ENCODE peak calls at places on chromosomes 13 and 19, in nine cellular contexts. N is kidney epithelial cell, A is OCI-LY7, E is choroid plexus epithelial cell, U is aorta, L is breast epithelium, K is suprapubic skin, M is neuronal stem cell, Q is endothelial cell of umbilical vein. T is an unnamed sample.

GRCh38 chr13:73040968-73041580 is 17.7 kb upstream of the KLF5 start:
- DNase-seq in N (no peak), A (no peak), E (no peak), U (no peak), L (no peak), K (no peak), M (no peak), Q (no peak), T (no peak)

GRCh38 chr19:45754323-45754722 is 14.7 kb downstream of the SIX5 start:
- DNase-seq in N (no peak), A (no peak), E (no peak), U (no peak), L (no peak), K (no peak), M (no peak), Q (no peak), T (no peak)

GRCh38 chr19:50181121-50181520 is 18.0 kb upstream of the IZUMO2 start:
- DNase-seq in N (no peak), A (no peak), E (no peak), U (no peak), L (no peak), K (no peak), M (no peak), Q (no peak), T (no peak)

GRCh38 chr19:6260912-6261636 is 18.7 kb downstream of the MLLT1 start:
- DNase-seq in N (no peak), A (peak), E (peak), U (peak), L (no peak), K (no peak), M (no peak), Q (peak), T (peak)

GRCh38 chr13:61406275-61406674 is 9.4 kb downstream of the PCDH20 start:
- DNase-seq in N (no peak), A (no peak), E (no peak), U (no peak), L (no peak), K (no peak), M (no peak), Q (no peak), T (no peak)

GRCh38 chr13:80448725-80449124 is 107.8 kb upstream of the SPRY2 start:
- DNase-seq in N (no peak), A (no peak), E (no peak), U (no peak), L (no peak), K (no peak), M (no peak), Q (no peak), T (no peak)

GRCh38 chr13:85529216-85529590 is 270.0 kb downstream of the SLITRK6 start:
- DNase-seq in N (no peak), A (no peak), E (no peak), U (no peak), L (no peak), K (no peak), M (no peak), Q (no peak), T (peak)

GRCh38 chr19:42332059-42332458 is 6.6 kb downstream of the MEGF8 start:
- DNase-seq in N (no peak), A (no peak), E (no peak), U (no peak), L (no peak), K (no peak), M (no peak), Q (no peak), T (no peak)

GRCh38 chr19:11673608-11674041 is 65.1 kb downstream of the ZNF823 start:
- DNase-seq in N (no peak), A (peak), E (peak), U (peak), L (peak), K (no peak), M (peak), Q (peak), T (peak)

DNA sequence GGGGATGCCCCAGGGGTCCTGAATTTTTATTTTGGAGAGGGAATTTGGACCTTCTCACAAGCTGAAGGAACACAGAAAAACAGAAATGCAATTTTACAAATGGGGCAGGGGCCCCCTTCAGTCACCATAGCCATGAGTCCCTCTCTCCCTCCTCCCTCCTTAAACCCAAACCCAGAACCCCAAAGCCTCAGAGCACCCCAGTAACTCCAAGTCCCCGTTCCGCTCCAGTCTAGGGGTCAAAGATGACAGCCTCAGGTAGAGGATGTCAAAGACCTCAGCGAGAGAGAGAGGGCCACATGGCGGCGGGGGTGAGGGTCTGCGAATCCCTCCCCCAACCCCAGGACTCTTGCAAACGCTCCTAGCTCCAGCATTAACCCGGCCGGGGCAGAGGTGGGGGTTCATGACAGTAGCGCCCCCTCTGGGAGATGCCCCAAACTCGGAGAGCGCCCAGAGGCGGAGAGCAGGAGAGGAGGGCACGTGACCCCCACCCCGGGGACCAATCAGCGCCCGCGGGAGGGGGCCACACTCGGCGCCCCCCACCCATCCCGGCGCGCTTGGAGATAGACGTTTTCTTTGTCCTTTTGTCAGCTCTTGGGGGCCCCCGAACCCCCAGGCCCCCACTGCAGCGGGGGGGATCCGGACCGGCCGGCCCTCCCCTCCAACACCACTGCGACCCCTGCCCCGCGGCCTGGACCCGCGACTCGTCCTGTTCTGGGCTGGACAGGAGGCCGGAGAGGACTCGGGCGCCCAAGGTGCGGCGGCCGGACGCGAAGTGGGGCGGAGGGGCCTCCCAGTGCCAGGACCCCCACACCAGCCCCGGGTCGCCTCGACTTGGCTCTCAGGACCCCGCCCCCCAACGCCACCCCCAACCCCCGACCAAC is 20.8 kb upstream of the SEMA6B start:
- DNase-seq in N (no peak), A (no peak), E (no peak), U (no peak), L (no peak), K (no peak), M (no peak), Q (no peak), T (no peak)
- H3K4me3 ChIP-seq in N (peak), A (no peak), E (peak), U (no peak), L (peak), K (peak), M (peak), Q (peak), T (no peak)

DNA sequence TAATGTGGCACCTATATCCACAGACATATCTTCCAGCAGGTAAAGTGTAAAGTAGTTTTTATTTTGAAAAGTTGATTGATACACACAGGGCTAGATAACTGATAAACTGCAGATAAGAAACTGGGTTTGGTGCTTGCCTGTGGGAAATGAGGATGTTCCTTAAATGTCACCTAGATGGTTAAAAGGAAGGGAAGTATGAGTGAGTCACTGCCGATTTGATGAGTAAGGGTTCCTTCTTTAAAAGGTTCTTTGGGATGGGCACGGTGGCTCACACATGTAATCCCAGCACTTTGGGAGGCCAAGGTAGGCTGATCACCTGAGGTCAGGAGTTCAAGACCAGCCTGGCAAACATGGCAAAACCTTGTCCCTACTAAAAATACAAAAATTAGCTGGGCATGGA is 73.8 kb upstream of the FRY start:
- DNase-seq in N (no peak), A (no peak), E (no peak), U (no peak), L (no peak), K (no peak), M (no peak), Q (no peak), T (peak)
- H3K4me3 ChIP-seq in N (no peak), A (no peak), E (no peak), U (no peak), L (no peak), K (no peak), M (no peak), Q (no peak), T (no peak)

GRCh38 chr19:36142046-36142445 is 2.2 kb downstream of the CAPNS1 start:
- DNase-seq in N (no peak), A (no peak), E (no peak), U (no peak), L (no peak), K (no peak), M (no peak), Q (no peak), T (no peak)

GRCh38 chr19:36139120-36139472 is 770 bp upstream of the CAPNS1 start:
- DNase-seq in N (no peak), A (no peak), E (no peak), U (no peak), L (no peak), K (no peak), M (no peak), Q (no peak), T (no peak)

GRCh38 chr19:36139473-36140288 is at the start of gene CAPNS1:
- DNase-seq in N (peak), A (peak), E (peak), U (peak), L (peak), K (peak), M (peak), Q (peak), T (peak)

GRCh38 chr19:36141039-36141914 is 1.4 kb downstream of the CAPNS1 start:
- DNase-seq in N (no peak), A (peak), E (peak), U (peak), L (peak), K (peak), M (peak), Q (peak), T (peak)

DNA sequence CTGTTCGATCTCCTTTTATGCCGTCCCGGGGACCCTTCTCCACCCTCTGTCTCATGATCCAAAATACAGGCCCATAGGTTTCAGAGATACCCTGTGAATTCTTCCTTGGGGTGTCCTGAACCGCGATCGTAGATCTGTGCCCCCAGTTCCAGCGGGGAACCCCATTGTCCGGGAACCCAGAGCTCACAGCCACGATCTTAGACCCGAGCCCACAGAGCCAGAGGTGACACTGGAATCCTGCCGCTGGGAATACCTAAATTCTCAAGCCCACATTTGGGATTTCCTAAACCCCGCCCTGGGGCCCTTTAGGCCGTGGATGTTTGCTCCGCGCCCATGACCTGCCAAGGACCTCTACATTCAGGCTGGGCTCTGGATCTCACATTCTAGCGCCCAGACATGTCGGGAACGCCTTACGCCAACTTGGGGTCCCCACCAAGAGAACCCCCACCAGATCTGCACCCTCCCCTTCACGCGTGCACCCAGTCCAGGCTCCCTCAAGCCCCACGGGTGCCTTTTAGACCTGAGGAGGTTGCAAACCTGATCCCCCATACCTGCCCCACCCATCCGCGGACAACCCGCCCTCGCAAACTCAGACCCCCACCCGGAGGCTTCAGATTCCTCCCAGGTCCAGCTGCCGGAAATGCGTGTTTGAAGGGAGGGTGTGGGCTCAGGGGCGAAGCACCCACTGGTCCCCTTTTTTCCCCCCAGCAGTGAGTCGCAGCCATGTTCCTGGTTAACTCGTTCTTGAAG is 598 bp downstream of the CAPNS1 start:
- DNase-seq in N (no peak), A (peak), E (peak), U (peak), L (peak), K (peak), M (peak), Q (peak), T (peak)
- H3K4me3 ChIP-seq in N (peak), A (peak), E (peak), U (peak), L (peak), K (peak), M (peak), Q (peak), T (peak)

GRCh38 chr19:53789708-53790678 is 34.1 kb downstream of the NLRP12 start:
- DNase-seq in N (no peak), A (no peak), E (no peak), U (no peak), L (no peak), K (no peak), M (no peak), Q (no peak), T (no peak)

GRCh38 chr19:53795019-53795418 is 29.1 kb downstream of the NLRP12 start:
- DNase-seq in N (no peak), A (no peak), E (no peak), U (no peak), L (no peak), K (no peak), M (no peak), Q (no peak), T (no peak)

DNA sequence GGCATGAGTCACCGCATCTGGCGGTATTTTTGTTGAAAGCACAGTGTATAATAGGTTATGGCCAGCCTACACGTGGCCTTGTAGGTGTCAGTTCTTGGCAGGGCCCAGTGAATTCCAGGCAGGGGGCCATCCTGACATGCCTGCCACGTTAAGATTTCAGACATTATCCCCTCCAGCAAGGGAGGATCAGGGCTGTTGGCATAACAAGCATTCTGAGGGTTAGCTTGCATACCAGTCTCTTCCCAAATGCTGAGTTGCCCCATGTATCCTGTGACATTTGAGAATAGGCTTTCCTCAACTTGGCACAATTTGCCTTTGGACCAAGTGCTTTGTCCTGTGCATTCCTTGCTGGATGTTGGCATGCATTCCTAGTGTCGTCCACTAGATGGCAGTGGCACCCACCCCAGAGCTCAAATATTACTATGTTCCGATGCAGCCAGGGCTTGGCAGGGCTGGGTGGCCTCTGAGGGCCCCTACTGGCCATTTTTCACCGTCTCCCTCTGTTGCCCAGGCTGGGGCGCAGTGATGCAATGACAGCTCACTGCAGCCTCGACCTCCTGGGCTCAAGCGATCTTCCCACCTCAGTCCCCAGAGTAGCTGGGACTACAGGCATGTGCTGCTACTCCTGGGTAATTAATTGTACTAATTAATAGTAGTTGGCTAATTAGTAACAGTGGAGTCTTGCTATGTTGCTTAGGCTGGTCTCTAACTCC is 31.2 kb downstream of the NLRP12 start:
- DNase-seq in N (peak), A (peak), E (peak), U (peak), L (peak), K (peak), M (peak), Q (peak), T (peak)
- H3K4me3 ChIP-seq in N (no peak), A (no peak), E (no peak), U (no peak), L (no peak), K (no peak), M (no peak), Q (no peak), T (no peak)

GRCh38 chr13:42355841-42356575 is 84.1 kb downstream of the AKAP11 start:
- DNase-seq in N (no peak), A (no peak), E (no peak), U (no peak), L (no peak), K (no peak), M (no peak), Q (no peak), T (no peak)
- H3K4me3 ChIP-seq in N (no peak), A (no peak), E (no peak), U (no peak), L (no peak), K (no peak), M (no peak), Q (no peak), T (no peak)

GRCh38 chr13:83312194-83312593 is 570.1 kb downstream of the SLITRK1 start:
- DNase-seq in N (no peak), A (no peak), E (peak), U (no peak), L (no peak), K (no peak), M (no peak), Q (no peak), T (peak)
- H3K4me3 ChIP-seq in N (no peak), A (no peak), E (no peak), U (no peak), L (no peak), K (no peak), M (no peak), Q (no peak), T (no peak)